ENCODE peak calls at places on chromosomes 13 and 19, in seven cellular contexts. U, V, Y, K, D, I and Z are unnamed samples.

GRCh38 chr13:45807520-45808099 is 43.9 kb downstream of the SIAH3 start:
- DNase-seq in U (no peak), V (peak), Y (peak), K (no peak), D (no peak), I (no peak), Z (no peak)

GRCh38 chr13:44698076-44698475 is 121.9 kb upstream of the TSC22D1 start:
- DNase-seq in U (no peak), V (no peak), Y (no peak), K (no peak), D (no peak), I (no peak), Z (no peak)

GRCh38 chr13:28488376-28489005 is 6.4 kb downstream of the FLT1 start:
- DNase-seq in U (no peak), V (no peak), Y (no peak), K (no peak), D (no peak), I (no peak), Z (no peak)

GRCh38 chr19:38441660-38442348 is 8.3 kb downstream of the RYR1 start:
- DNase-seq in U (no peak), V (peak), Y (no peak), K (no peak), D (no peak), I (no peak), Z (no peak)

GRCh38 chr19:14150041-14150769 is 13.8 kb upstream of the ASF1B start:
- DNase-seq in U (no peak), V (no peak), Y (no peak), K (no peak), D (no peak), I (no peak), Z (no peak)

GRCh38 chr13:88601949-88602348 is 930.8 kb downstream of the SLITRK5 start:
- DNase-seq in U (no peak), V (no peak), Y (no peak), K (no peak), D (no peak), I (no peak), Z (no peak)

GRCh38 chr13:32863596-32863995 is 152.6 kb upstream of the KL start:
- DNase-seq in U (no peak), V (no peak), Y (no peak), K (no peak), D (no peak), I (no peak), Z (no peak)

GRCh38 chr19:23410155-23410554 is 14.9 kb upstream of the ZNF91 start:
- DNase-seq in U (no peak), V (no peak), Y (no peak), K (no peak), D (no peak), I (no peak), Z (peak)

GRCh38 chr13:26629260-26629659 is 71.8 kb downstream of the WASF3 start:
- DNase-seq in U (no peak), V (peak), Y (no peak), K (no peak), D (no peak), I (no peak), Z (no peak)

GRCh38 chr13:37406031-37406430 is 192.5 kb downstream of the POSTN start:
- DNase-seq in U (no peak), V (no peak), Y (no peak), K (no peak), D (no peak), I (no peak), Z (no peak)

GRCh38 chr13:37194428-37194861 is 89.0 kb upstream of the CSNK1A1L start:
- DNase-seq in U (no peak), V (no peak), Y (no peak), K (no peak), D (no peak), I (no peak), Z (no peak)

GRCh38 chr13:66532845-66533244 is 697.3 kb downstream of the PCDH9 start:
- DNase-seq in U (no peak), V (no peak), Y (no peak), K (no peak), D (no peak), I (no peak), Z (no peak)

GRCh38 chr13:21798181-21798580 is 127.3 kb downstream of the FGF9 start:
- DNase-seq in U (no peak), V (no peak), Y (no peak), K (no peak), D (no peak), I (no peak), Z (no peak)

GRCh38 chr13:26996965-26997752 is 174.5 kb downstream of the USP12 start:
- DNase-seq in U (no peak), V (no peak), Y (no peak), K (peak), D (no peak), I (peak), Z (peak)

GRCh38 chr19:54137913-54138776 is 583 bp downstream of the CNOT3 start:
- DNase-seq in U (no peak), V (no peak), Y (no peak), K (no peak), D (no peak), I (no peak), Z (peak)

GRCh38 chr13:100645382-100645781 is 29.2 kb downstream of the TMTC4 start:
- DNase-seq in U (no peak), V (no peak), Y (no peak), K (no peak), D (no peak), I (no peak), Z (no peak)

GRCh38 chr19:45632468-45633196 is 6.6 kb downstream of the EML2 start:
- DNase-seq in U (no peak), V (no peak), Y (peak), K (peak), D (no peak), I (peak), Z (peak)

GRCh38 chr13:77535448-77535847 is at the start of gene SCEL:
- DNase-seq in U (no peak), V (no peak), Y (no peak), K (no peak), D (no peak), I (no peak), Z (no peak)

GRCh38 chr13:71303144-71303543 is 563.9 kb downstream of the DACH1 start:
- DNase-seq in U (no peak), V (no peak), Y (no peak), K (no peak), D (no peak), I (no peak), Z (no peak)

GRCh38 chr13:87999791-88000190 is 328.6 kb downstream of the SLITRK5 start:
- DNase-seq in U (no peak), V (no peak), Y (no peak), K (no peak), D (no peak), I (no peak), Z (no peak)

GRCh38 chr13:84479656-84480055 is 597.4 kb upstream of the SLITRK1 start:
- DNase-seq in U (no peak), V (no peak), Y (no peak), K (no peak), D (no peak), I (no peak), Z (no peak)

GRCh38 chr19:18416778-18417249 is 2.4 kb upstream of the SSBP4 start:
- DNase-seq in U (peak), V (peak), Y (no peak), K (peak), D (no peak), I (peak), Z (peak)
- TF ChIP-seq EP300 in U (no peak), V (no peak), Y (no peak), K (no peak), D (no peak), I (no peak), Z (no peak)

DNA sequence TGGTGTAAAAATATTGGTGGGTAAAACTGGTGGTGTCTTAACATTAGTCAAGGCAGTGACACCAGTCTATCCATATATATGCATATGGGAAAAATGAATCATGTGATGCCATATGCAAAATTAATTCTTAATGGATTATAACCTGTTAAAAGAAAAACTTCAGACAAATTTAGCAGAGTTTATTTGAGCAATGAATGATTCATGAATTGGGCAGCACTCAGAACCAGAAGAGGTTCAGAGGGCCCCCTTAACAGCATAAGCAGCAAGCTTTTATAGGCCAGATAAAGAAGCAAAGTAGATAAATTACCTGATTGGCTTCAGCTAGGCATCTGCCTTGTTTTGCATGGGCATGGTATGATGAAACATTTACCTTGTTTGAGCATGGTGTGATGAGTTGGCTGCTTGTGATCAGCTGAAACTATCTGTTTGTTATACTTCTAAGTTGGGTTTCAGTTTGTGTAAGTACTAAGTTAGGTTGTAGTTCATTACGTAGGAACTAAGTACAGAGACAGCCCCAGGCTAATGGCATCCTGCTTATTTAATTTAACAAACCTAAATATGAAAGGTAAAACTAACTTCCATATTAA is 66.6 kb downstream of the DNAJC15 start:
- DNase-seq in U (no peak), V (no peak), Y (no peak), K (no peak), D (no peak), I (no peak), Z (no peak)
- H3K27ac ChIP-seq in U (no peak), V (no peak), Y (no peak), K (no peak), D (no peak), I (no peak), Z (no peak)

GRCh38 chr13:102847272-102848234 is 1.7 kb downstream of the ERCC5 start:
- DNase-seq in U (no peak), V (no peak), Y (no peak), K (no peak), D (no peak), I (no peak), Z (no peak)

GRCh38 chr13:102845289-102845629 is 573 bp upstream of the ERCC5 start:
- DNase-seq in U (no peak), V (no peak), Y (no peak), K (no peak), D (no peak), I (no peak), Z (no peak)

GRCh38 chr13:102848956-102849355 is 3.1 kb downstream of the ERCC5 start:
- DNase-seq in U (no peak), V (no peak), Y (no peak), K (no peak), D (no peak), I (no peak), Z (no peak)

GRCh38 chr13:102846261-102847015 is 606 bp downstream of the ERCC5 start:
- DNase-seq in U (no peak), V (peak), Y (peak), K (peak), D (no peak), I (peak), Z (peak)

DNA sequence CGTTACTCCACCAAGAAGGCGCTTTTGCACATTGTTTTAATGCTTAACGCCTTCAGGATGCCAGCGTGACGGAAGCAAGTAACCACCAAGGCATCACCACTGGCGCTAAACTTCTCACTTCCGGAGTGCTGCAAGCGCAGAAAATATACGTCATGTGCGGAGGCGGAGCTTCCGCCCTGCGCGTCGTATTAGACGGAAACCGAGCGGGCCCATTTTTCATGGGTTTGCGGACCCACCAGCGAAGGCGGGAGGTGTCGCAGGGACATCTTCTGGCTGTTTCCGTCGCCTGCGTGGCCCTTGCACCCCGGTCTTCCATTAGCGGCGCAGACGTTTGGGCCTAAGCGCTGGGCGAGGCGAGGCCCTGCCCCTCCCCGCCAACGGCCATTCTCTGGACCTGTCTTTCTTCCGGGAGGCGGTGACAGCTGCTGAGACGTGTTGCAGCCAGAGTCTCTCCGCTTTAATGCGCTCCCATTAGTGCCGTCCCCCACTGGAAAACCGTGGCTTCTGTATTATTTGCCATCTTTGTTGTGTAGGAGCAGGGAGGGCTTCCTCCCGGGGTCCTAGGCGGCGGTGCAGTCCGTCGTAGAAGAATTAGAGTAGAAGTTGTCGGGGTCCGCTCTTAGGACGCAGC is at the start of gene ERCC5:
- DNase-seq in U (peak), V (peak), Y (peak), K (peak), D (peak), I (peak), Z (peak)
- TF ChIP-seq EP300 in U (peak), V (no peak), Y (no peak), K (peak), D (no peak), I (no peak), Z (peak)

GRCh38 chr13:51193387-51193786 is 28.8 kb upstream of the FAM124A start:
- DNase-seq in U (no peak), V (no peak), Y (no peak), K (no peak), D (no peak), I (no peak), Z (no peak)
- H3K27ac ChIP-seq in U (no peak), V (no peak), Y (no peak), K (no peak), D (no peak), I (no peak), Z (no peak)

DNA sequence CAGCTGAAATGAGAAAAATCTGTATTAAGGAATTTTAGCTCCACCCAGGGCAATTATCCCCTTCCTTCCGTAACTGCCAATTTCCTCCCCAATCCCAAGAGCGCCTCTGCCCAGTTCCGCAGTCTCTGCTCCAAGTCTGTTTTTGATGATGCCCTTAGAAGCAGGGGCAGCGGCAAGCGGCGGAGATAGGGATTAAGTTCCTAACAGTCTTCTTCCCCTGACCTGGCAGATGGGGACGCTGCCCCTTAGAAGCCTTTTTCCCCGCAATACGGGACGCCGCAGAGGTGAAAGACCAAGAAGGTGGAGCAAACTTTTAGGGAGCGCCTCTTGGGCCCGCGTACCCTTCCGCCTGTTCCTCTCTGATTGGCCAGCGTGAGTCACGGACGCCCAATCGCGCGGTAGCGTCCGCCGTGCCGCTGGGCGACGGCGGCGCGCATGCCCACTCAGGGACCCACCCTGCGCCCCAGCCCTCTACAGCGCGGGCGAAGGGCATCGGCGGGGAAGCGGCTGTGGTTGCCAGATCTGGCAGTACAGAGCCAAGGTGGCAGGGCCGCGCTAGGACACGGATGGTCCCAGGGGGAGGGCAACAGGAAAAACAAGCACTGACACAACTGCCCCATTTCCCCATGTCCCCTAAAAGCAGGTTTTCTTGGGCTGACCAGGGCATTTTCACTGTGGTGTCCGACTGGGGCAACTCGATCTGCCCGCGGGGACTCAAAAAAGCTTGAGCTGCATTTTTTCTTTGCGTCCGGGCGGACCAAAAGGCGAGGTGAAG is 825 bp upstream of the TDRD3 start:
- DNase-seq in U (peak), V (peak), Y (peak), K (peak), D (peak), I (peak), Z (peak)
- TF ChIP-seq EP300 in U (no peak), V (no peak), Y (no peak), K (no peak), D (no peak), I (no peak), Z (no peak)

GRCh38 chr19:3672575-3672948 is 27.7 kb downstream of the PIP5K1C start:
- DNase-seq in U (no peak), V (no peak), Y (no peak), K (no peak), D (no peak), I (no peak), Z (no peak)
- H3K27ac ChIP-seq in U (peak), V (no peak), Y (no peak), K (peak), D (no peak), I (no peak), Z (peak)

GRCh38 chr13:112194167-112194530 is 127.2 kb downstream of the SOX1 start:
- DNase-seq in U (no peak), V (no peak), Y (no peak), K (peak), D (no peak), I (no peak), Z (no peak)
- TF ChIP-seq EP300 in U (no peak), V (no peak), Y (no peak), K (no peak), D (no peak), I (no peak), Z (no peak)

GRCh38 chr19:34675919-34676318 is 1.0 kb downstream of the SCGB2B2 start:
- DNase-seq in U (no peak), V (no peak), Y (no peak), K (no peak), D (no peak), I (no peak), Z (no peak)
- H3K27ac ChIP-seq in U (no peak), V (no peak), Y (no peak), K (no peak), D (no peak), I (no peak), Z (no peak)

DNA sequence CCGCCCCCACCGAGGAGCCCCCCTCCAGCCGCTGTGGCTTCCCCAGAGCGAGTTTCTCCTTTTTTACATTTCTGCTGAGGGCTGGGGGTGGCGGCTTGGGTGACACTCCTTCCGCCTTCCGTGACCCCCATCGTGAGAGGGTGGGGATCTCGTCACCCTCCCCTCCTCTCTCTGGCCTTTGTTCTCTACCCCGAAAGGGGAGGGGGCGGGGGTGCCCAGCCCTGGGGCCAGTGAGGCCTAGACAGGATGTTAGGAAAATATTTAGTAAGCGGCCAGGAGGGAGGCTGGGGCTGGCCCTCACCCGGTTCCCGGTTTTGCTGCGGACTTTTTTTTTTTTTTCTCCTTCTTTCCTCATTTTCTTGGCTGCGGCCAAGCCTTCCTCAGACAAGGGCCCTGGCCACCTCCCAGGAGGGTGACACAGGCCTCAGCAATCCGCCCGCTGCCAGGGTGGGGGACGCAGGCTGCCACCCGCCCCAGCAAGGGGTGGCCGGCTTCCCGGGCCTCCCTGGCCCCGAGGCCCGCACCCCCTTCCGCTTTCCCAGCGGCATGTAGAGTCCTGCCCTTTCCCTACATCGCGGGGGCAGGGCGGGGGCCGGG is 3.9 kb downstream of the MIDN start:
- DNase-seq in U (peak), V (no peak), Y (no peak), K (peak), D (no peak), I (peak), Z (peak)
- TF ChIP-seq EP300 in U (peak), V (no peak), Y (no peak), K (peak), D (no peak), I (no peak), Z (peak)